ENCODE peak calls at places on chromosomes 12 and 14, in eight cellular contexts. E is lower leg skin, X is A549, I is Peyer's patch, O is stomach, Z is ovary, G is esophagus muscularis mucosa, D is NB4. S is an unnamed sample.

GRCh38 chr14:61700104-61700886 is 5.0 kb downstream of the HIF1A start:
- DNase-seq in E (no peak), X (no peak), I (no peak), O (no peak), Z (no peak), G (no peak), D (no peak), S (no peak)

GRCh38 chr14:23437142-23438129 is 2.0 kb upstream of the MYH7 start:
- DNase-seq in E (peak), X (no peak), I (no peak), O (no peak), Z (no peak), G (no peak), D (no peak), S (no peak)

GRCh38 chr12:67910360-67911292 is 78.6 kb upstream of the IFNG-AS1 start:
- DNase-seq in E (no peak), X (peak), I (no peak), O (no peak), Z (no peak), G (no peak), D (no peak), S (peak)

GRCh38 chr12:82855872-82856271 is 169.2 kb downstream of the TMTC2 start:
- DNase-seq in E (no peak), X (no peak), I (no peak), O (no peak), Z (no peak), G (no peak), D (no peak), S (no peak)

GRCh38 chr14:91614187-91614586 is 104.1 kb upstream of the PPP4R3A start:
- DNase-seq in E (no peak), X (peak), I (no peak), O (no peak), Z (no peak), G (no peak), D (peak), S (no peak)

GRCh38 chr12:105192624-105193225 is 43.2 kb downstream of the APPL2 start:
- DNase-seq in E (no peak), X (no peak), I (no peak), O (no peak), Z (no peak), G (no peak), D (no peak), S (no peak)

GRCh38 chr12:49941556-49942511 is 8.7 kb upstream of the AQP2 start:
- DNase-seq in E (no peak), X (no peak), I (no peak), O (no peak), Z (no peak), G (no peak), D (no peak), S (no peak)

GRCh38 chr12:19739195-19739776 is 300.0 kb downstream of the AEBP2 start:
- DNase-seq in E (no peak), X (peak), I (no peak), O (no peak), Z (no peak), G (no peak), D (peak), S (peak)

GRCh38 chr12:77973579-77973978 is 142.9 kb downstream of the NAV3 start:
- DNase-seq in E (no peak), X (no peak), I (no peak), O (no peak), Z (no peak), G (no peak), D (no peak), S (no peak)

GRCh38 chr12:42483534-42483857 is 106.0 kb downstream of the PRICKLE1 start:
- DNase-seq in E (peak), X (no peak), I (peak), O (no peak), Z (no peak), G (no peak), D (peak), S (peak)

GRCh38 chr14:61581955-61582615 is 113.2 kb upstream of the HIF1A start:
- DNase-seq in E (no peak), X (no peak), I (no peak), O (no peak), Z (no peak), G (peak), D (no peak), S (no peak)

GRCh38 chr14:29339491-29339890 is 572.9 kb downstream of the FOXG1 start:
- DNase-seq in E (no peak), X (no peak), I (no peak), O (no peak), Z (no peak), G (no peak), D (no peak), S (no peak)

GRCh38 chr12:56884421-56884820 is 49.8 kb downstream of the SDR9C7 start:
- DNase-seq in E (no peak), X (no peak), I (no peak), O (no peak), Z (no peak), G (no peak), D (no peak), S (no peak)

GRCh38 chr14:61321385-61322010 is at the start of gene PRKCH:
- DNase-seq in E (peak), X (peak), I (peak), O (peak), Z (peak), G (no peak), D (no peak), S (peak)

GRCh38 chr12:100827901-100828520 is 33.4 kb downstream of the ANO4 start:
- DNase-seq in E (no peak), X (peak), I (no peak), O (no peak), Z (no peak), G (no peak), D (peak), S (no peak)

GRCh38 chr14:92917041-92917940 is 5.7 kb upstream of the CHGA start:
- DNase-seq in E (no peak), X (no peak), I (no peak), O (no peak), Z (no peak), G (no peak), D (no peak), S (no peak)

GRCh38 chr12:122437656-122438121 is 15.2 kb upstream of the CLIP1 start:
- DNase-seq in E (peak), X (no peak), I (no peak), O (peak), Z (peak), G (peak), D (no peak), S (peak)

GRCh38 chr12:53380797-53381738 is 1.1 kb downstream of the SP1 start:
- DNase-seq in E (no peak), X (no peak), I (no peak), O (no peak), Z (no peak), G (no peak), D (peak), S (no peak)

GRCh38 chr14:31194095-31194494 is 13.5 kb downstream of the HECTD1 start:
- DNase-seq in E (no peak), X (no peak), I (no peak), O (no peak), Z (no peak), G (no peak), D (peak), S (no peak)

GRCh38 chr14:51644215-51644969 is 7.3 kb upstream of the FRMD6 start:
- DNase-seq in E (no peak), X (no peak), I (no peak), O (no peak), Z (no peak), G (no peak), D (no peak), S (no peak)

GRCh38 chr12:101612162-101612916 is 17.6 kb downstream of the MYBPC1 start:
- DNase-seq in E (no peak), X (no peak), I (no peak), O (no peak), Z (no peak), G (no peak), D (no peak), S (no peak)

GRCh38 chr12:106954462-106955376 is 988 bp upstream of the TMEM263 start:
- DNase-seq in E (peak), X (no peak), I (peak), O (no peak), Z (peak), G (no peak), D (peak), S (peak)

GRCh38 chr14:70029296-70030132 is 150.3 kb downstream of the SMOC1 start:
- DNase-seq in E (peak), X (no peak), I (no peak), O (no peak), Z (no peak), G (no peak), D (no peak), S (no peak)

GRCh38 chr14:76352639-76353281 is 23.2 kb upstream of the ESRRB start:
- DNase-seq in E (no peak), X (peak), I (no peak), O (peak), Z (peak), G (no peak), D (peak), S (peak)

GRCh38 chr12:106585237-106585834 is 2.5 kb downstream of the RFX4 start:
- DNase-seq in E (no peak), X (no peak), I (no peak), O (no peak), Z (no peak), G (peak), D (no peak), S (no peak)

GRCh38 chr12:131204416-131205311 is 251.0 kb downstream of the ADGRD1 start:
- DNase-seq in E (peak), X (no peak), I (no peak), O (no peak), Z (no peak), G (peak), D (no peak), S (no peak)

GRCh38 chr14:94632305-94632590 is 20.1 kb downstream of the SERPINA3 start:
- DNase-seq in E (no peak), X (no peak), I (no peak), O (no peak), Z (no peak), G (no peak), D (no peak), S (no peak)

GRCh38 chr12:39443704-39444234 is 849 bp upstream of the KIF21A start:
- DNase-seq in E (no peak), X (no peak), I (no peak), O (no peak), Z (no peak), G (no peak), D (no peak), S (no peak)

GRCh38 chr14:96039633-96040311 is 610 bp downstream of the C14orf132 start:
- DNase-seq in E (no peak), X (peak), I (no peak), O (no peak), Z (no peak), G (no peak), D (no peak), S (peak)

GRCh38 chr12:78918221-78918620 is 53.6 kb downstream of the SYT1 start:
- DNase-seq in E (no peak), X (no peak), I (no peak), O (no peak), Z (no peak), G (no peak), D (no peak), S (no peak)

GRCh38 chr14:56119221-56119967 is 1.2 kb downstream of the PELI2 start:
- DNase-seq in E (no peak), X (peak), I (peak), O (peak), Z (peak), G (no peak), D (peak), S (peak)

GRCh38 chr12:99111600-99111999 is 466.5 kb downstream of the APAF1 start:
- DNase-seq in E (no peak), X (no peak), I (no peak), O (no peak), Z (no peak), G (no peak), D (no peak), S (no peak)

GRCh38 chr12:3137268-3137761 is 60.1 kb downstream of the TSPAN9 start:
- DNase-seq in E (peak), X (no peak), I (no peak), O (no peak), Z (peak), G (no peak), D (no peak), S (peak)

GRCh38 chr12:114678718-114679117 is 5.3 kb downstream of the TBX3 start:
- DNase-seq in E (no peak), X (no peak), I (no peak), O (no peak), Z (no peak), G (no peak), D (no peak), S (no peak)

GRCh38 chr14:99503848-99504453 is 22.7 kb downstream of the CCNK start:
- DNase-seq in E (no peak), X (no peak), I (no peak), O (no peak), Z (no peak), G (no peak), D (no peak), S (no peak)

GRCh38 chr12:50050410-50051280 is 6.8 kb upstream of the ASIC1 start:
- DNase-seq in E (peak), X (no peak), I (no peak), O (peak), Z (peak), G (peak), D (peak), S (peak)

GRCh38 chr12:107912421-107913004 is 138.0 kb downstream of the ASCL4 start:
- DNase-seq in E (no peak), X (peak), I (peak), O (peak), Z (no peak), G (peak), D (peak), S (peak)

DNA sequence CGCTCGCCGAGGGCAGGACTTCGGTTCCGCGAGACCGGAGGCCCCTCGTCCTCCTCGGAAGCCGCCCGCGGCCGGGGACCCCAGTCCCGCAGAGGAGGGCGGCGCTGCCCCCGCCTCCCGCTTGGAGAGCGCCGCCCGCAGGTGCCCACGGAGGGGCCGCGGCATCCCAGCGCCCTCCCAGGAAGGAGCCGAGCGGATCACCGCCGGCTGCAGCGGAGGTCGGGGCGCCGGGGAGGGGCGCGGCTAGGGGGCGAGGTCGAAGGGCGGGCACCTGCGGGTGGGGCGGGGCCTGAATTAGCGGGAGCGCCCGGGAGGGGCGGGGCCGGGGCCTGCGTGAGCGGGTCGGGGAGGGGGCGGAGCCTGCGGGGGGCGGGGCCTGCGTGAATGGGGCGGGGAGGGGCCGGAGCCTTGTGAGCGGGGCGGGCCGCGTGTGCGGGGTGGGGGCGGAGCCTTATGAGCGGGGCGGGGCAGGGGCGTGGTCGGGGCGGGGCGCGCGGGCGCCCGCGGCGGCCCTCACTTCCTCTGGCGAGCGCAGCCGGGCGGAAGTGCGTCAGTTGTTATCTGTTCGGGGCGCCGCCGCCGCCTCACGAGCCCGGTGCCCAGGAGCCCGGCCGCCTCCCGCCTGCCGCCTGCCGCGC is at the start of gene FBRSL1:
- DNase-seq in E (peak), X (peak), I (peak), O (peak), Z (peak), G (peak), D (peak), S (peak)
- TF ChIP-seq POLR2A in E (no peak), X (peak), I (peak), O (no peak), Z (no peak), G (no peak), D (peak), S (no peak)

DNA sequence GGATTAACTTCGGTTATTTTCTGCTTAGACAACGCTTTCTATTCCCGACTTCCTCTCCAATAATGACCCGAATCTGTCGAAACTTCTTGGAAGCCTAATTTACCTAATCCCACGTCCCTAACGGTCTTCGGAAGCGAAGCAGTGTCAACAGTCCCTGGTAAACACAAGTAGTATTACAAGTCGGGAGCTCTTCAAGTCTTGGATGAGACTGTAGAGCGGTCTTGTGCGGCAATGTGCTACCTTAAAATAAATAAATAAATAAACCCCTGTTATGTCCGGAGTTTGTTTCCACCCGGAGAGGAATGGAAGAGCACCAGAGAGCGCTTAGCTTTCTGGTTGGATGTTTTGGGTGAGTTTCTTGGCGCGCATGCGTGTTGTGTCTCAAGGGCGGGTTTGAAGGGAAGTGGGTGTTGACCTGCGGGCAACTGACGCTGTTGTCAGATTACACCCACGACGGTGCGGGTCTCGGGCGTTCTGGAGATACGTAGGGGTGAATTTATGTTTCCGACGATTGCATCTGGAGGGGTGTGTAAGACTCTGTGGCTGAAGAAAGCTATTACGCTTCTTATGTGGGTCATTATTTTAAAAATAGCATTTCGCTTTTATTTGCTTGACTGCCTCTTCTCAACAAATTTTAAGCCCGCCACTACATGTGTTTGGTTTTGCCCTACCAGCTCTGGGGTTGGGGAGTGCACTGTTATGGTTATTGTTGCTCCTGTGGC is at the start of the genes KIAA0586 and TIMM9:
- DNase-seq in E (peak), X (peak), I (peak), O (peak), Z (peak), G (peak), D (peak), S (peak)
- TF ChIP-seq POLR2A in E (no peak), X (peak), I (peak), O (peak), Z (peak), G (peak), D (peak), S (peak)

GRCh38 chr12:110312581-110313360 is 31.7 kb downstream of the ATP2A2 start:
- DNase-seq in E (no peak), X (peak), I (no peak), O (no peak), Z (no peak), G (no peak), D (peak), S (no peak)
- TF ChIP-seq POLR2A in E (no peak), X (no peak), I (no peak), O (no peak), Z (no peak), G (no peak), D (no peak), S (no peak)

GRCh38 chr12:87575906-87576305 is 453.3 kb downstream of the C12orf50 start:
- DNase-seq in E (no peak), X (no peak), I (no peak), O (no peak), Z (no peak), G (no peak), D (no peak), S (no peak)
- TF ChIP-seq POLR2A in E (no peak), X (no peak), I (no peak), O (no peak), Z (no peak), G (no peak), D (no peak), S (no peak)

GRCh38 chr14:102314242-102315011 is 5.1 kb upstream of the ZNF839 start:
- DNase-seq in E (peak), X (peak), I (peak), O (peak), Z (peak), G (peak), D (peak), S (peak)

GRCh38 chr14:102317564-102318248 is 1.8 kb upstream of the ZNF839 start:
- DNase-seq in E (no peak), X (peak), I (peak), O (no peak), Z (no peak), G (no peak), D (peak), S (peak)

GRCh38 chr14:102316048-102316745 is 3.3 kb upstream of the ZNF839 start:
- DNase-seq in E (no peak), X (peak), I (no peak), O (no peak), Z (peak), G (no peak), D (no peak), S (peak)

GRCh38 chr14:102318781-102319276 is 717 bp upstream of the ZNF839 start:
- DNase-seq in E (no peak), X (no peak), I (no peak), O (no peak), Z (peak), G (no peak), D (no peak), S (no peak)

GRCh38 chr14:102316746-102317563 is 2.6 kb upstream of the ZNF839 start:
- DNase-seq in E (peak), X (peak), I (peak), O (peak), Z (peak), G (peak), D (peak), S (peak)
- TF ChIP-seq POLR2A in E (no peak), X (no peak), I (no peak), O (no peak), Z (no peak), G (no peak), D (peak), S (no peak)

DNA sequence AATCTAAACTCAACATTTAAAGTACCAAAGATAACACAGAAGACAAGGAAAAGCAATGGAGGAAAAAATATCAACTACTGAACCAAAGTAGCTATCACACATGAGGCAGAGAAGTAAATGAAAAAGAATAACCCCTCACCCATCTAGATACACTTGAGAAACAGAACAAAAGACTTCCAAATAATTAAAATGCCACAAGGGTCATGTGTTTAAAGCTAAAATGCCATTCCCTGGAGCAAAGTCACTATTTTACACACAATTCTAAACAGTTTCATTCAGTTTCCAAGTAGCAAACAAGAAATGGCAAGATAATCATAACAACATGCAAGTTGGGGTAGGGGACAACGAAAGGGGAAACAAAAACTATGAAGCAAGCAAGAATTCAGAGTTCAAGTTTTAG is 12.0 kb downstream of the OSBPL8 start:
- DNase-seq in E (no peak), X (no peak), I (no peak), O (no peak), Z (no peak), G (no peak), D (no peak), S (no peak)
- TF ChIP-seq POLR2A in E (no peak), X (no peak), I (no peak), O (no peak), Z (no peak), G (no peak), D (no peak), S (no peak)

S was measured in heart left ventricle.